ENCODE peak calls at places on chromosomes 1 and 21, in seven cellular contexts. Q, Z, X, V, C, G and P are unnamed samples. For H3K9me3 and H3K4me1, the result is how much of the 10 kb centered on the place peaks cover.

GRCh38 chr1:221442056-221442455 is 299.8 kb downstream of the DUSP10 start:
- DNase-seq in C (no peak), Q (no peak), X (no peak), V (no peak), G (no peak), Z (no peak), P (no peak)

GRCh38 chr1:93013311-93014091 is 52.2 kb upstream of the DIPK1A start:
- DNase-seq in V (no peak), C (peak), X (peak), Q (no peak), G (no peak), Z (no peak), P (no peak)

GRCh38 chr21:34020934-34021553 is 52.3 kb upstream of the MRPS6 start:
- DNase-seq in G (no peak), V (no peak), Z (no peak), X (peak), Q (no peak), C (no peak), P (no peak)

GRCh38 chr1:76793594-76793993 is 73.7 kb upstream of the ST6GALNAC5 start:
- DNase-seq in C (no peak), G (no peak), Z (no peak), X (no peak), Q (no peak), V (no peak), P (no peak)

GRCh38 chr1:22761821-22762220 is 51.2 kb downstream of the EPHB2 start:
- DNase-seq in C (no peak), Z (no peak), G (no peak), X (no peak), V (no peak), Q (no peak), P (no peak)

GRCh38 chr1:56645663-56646330 is 683 bp downstream of the PRKAA2 start:
- DNase-seq in Q (no peak), C (peak), V (no peak), Z (peak), G (no peak), X (no peak), P (no peak)

GRCh38 chr1:229714964-229715603 is 89.0 kb downstream of the URB2 start:
- DNase-seq in X (no peak), V (no peak), G (peak), Q (no peak), Z (no peak), C (peak), P (peak)

GRCh38 chr1:18820791-18821641 is 38.4 kb downstream of the TAS1R2 start:
- DNase-seq in Z (peak), X (peak), C (peak), G (peak), V (peak), Q (peak), P (peak)

GRCh38 chr1:156910309-156910782 is 10.1 kb upstream of the LRRC71 start:
- DNase-seq in C (peak), X (no peak), G (no peak), V (no peak), Q (no peak), Z (no peak), P (no peak)

GRCh38 chr1:197096137-197096536 is 29.1 kb upstream of the F13B start:
- DNase-seq in X (no peak), V (no peak), Q (no peak), G (no peak), Z (no peak), C (no peak), P (no peak)

GRCh38 chr21:37797403-37797802 is 118.9 kb downstream of the KCNJ6 start:
- DNase-seq in G (no peak), C (no peak), Z (no peak), V (no peak), Q (no peak), X (no peak), P (no peak)

GRCh38 chr1:61070054-61070453 is 12.3 kb upstream of the NFIA start:
- DNase-seq in Q (no peak), X (no peak), G (no peak), Z (no peak), V (no peak), C (no peak), P (no peak)

GRCh38 chr1:224804220-224804619 is 125.3 kb upstream of the DNAH14 start:
- DNase-seq in X (no peak), Q (no peak), Z (no peak), V (no peak), C (no peak), G (no peak), P (no peak)

GRCh38 chr1:4118746-4119515 is 218.9 kb upstream of the C1orf174 start:
- DNase-seq in G (peak), Z (no peak), C (no peak), X (no peak), Q (no peak), V (peak), P (no peak)

GRCh38 chr21:21952566-21952965 is 954.4 kb downstream of the NCAM2 start:
- DNase-seq in C (no peak), G (no peak), Q (no peak), Z (no peak), X (no peak), V (no peak), P (no peak)

GRCh38 chr1:51433269-51433971 is 85.6 kb downstream of the EPS15 start:
- DNase-seq in Z (no peak), Q (no peak), G (no peak), V (no peak), C (peak), X (no peak), P (no peak)

GRCh38 chr1:67372136-67372535 is 58.1 kb downstream of the SERBP1 start:
- DNase-seq in X (peak), C (no peak), Q (no peak), V (no peak), Z (peak), G (no peak), P (no peak)

GRCh38 chr1:165862448-165862847 is 35.0 kb downstream of the UCK2 start:
- DNase-seq in Z (no peak), G (no peak), C (no peak), Q (no peak), X (no peak), V (no peak), P (peak)

GRCh38 chr1:79716481-79716880 is 710.0 kb upstream of the ADGRL4 start:
- DNase-seq in Z (peak), C (peak), X (peak), G (no peak), Q (no peak), V (no peak), P (no peak)

GRCh38 chr1:18592368-18592767 is 38.3 kb upstream of the PAX7 start:
- DNase-seq in Z (no peak), G (no peak), C (no peak), X (no peak), V (no peak), Q (no peak), P (no peak)

GRCh38 chr1:117663156-117663902 is 57.5 kb downstream of the TENT5C start:
- DNase-seq in C (no peak), V (no peak), X (no peak), G (no peak), Z (no peak), Q (no peak), P (no peak)

GRCh38 chr1:24091971-24092482 is 19.9 kb downstream of the MYOM3 start:
- DNase-seq in Z (no peak), C (no peak), Q (no peak), G (no peak), X (no peak), V (no peak), P (no peak)

GRCh38 chr1:151859814-151860405 is 6.4 kb upstream of the THEM5 start:
- DNase-seq in V (no peak), Q (peak), X (no peak), C (no peak), G (no peak), Z (no peak), P (no peak)

GRCh38 chr1:36387141-36387949 is 1.6 kb upstream of the STK40 start:
- DNase-seq in G (no peak), X (peak), Z (peak), C (no peak), Q (peak), V (no peak), P (no peak)

GRCh38 chr1:1783320-1783719 is 5.0 kb upstream of the NADK start:
- DNase-seq in Q (no peak), Z (no peak), C (no peak), X (no peak), V (no peak), G (no peak), P (no peak)

GRCh38 chr1:245797592-245798366 is 643.0 kb downstream of the KIF26B start:
- DNase-seq in C (peak), Z (no peak), V (no peak), G (no peak), X (peak), Q (no peak), P (no peak)

GRCh38 chr1:162088281-162088969 is 18.9 kb downstream of the NOS1AP start:
- DNase-seq in Q (no peak), X (no peak), G (no peak), Z (peak), C (peak), V (no peak), P (no peak)

GRCh38 chr1:222817529-222817928 is 2.7 kb downstream of the DISP1 start:
- DNase-seq in V (no peak), X (peak), Q (no peak), C (peak), Z (peak), G (no peak), P (no peak)

GRCh38 chr1:104291156-104291555 is 541.5 kb downstream of the AMY1C start:
- DNase-seq in C (no peak), V (no peak), G (no peak), X (no peak), Z (no peak), Q (no peak), P (no peak)

DNA sequence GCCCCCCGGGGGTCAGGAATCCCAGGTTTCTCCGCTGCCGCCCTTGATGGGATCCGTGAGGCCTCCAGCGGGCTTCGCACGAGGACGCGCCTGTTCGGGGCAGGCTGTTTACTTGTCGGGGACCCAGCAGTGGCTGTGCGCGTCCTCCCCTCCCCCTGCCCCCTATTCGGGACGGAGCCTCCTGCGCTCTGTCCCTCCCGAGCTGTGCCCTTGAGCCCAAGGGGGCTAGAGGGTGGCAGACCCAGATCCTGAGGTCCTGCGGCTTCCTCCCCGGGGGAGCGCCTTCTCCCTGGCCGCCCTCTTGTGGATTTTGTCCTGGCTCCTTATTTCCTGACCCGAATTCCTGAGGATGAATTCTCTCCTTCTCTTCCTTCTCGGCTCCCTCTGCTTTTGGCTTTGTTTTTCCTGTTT is 38.4 kb downstream of the PIK3CD start:
- DNase-seq in X (no peak), V (no peak), C (no peak), G (peak), Z (no peak), Q (no peak), P (peak)
- TF ChIP-seq CTCF in X (no peak), V (peak), C (no peak), G (no peak), Z (peak), Q (no peak), P (no peak)

DNA sequence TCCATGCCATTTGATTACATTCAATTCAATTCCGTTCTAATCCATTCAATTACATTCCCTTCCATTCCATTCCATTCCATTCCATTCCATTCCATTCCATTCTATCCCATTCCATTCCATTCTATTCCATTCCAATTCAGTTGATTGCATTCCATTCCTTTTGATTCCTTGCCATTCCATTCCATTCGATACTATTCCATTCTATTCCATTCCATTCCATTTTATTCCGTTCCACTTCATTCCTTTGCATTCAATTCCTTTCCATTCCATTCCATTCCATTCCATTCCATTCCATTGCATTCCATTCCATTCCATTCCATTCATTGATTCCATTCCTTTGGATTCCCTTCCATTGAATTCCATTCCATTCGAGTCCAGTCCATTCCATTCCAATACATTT is 2574.0 kb upstream of the TPTE start:
- DNase-seq in V (no peak), Z (no peak), G (no peak), C (no peak), X (no peak), Q (no peak), P (no peak)
- H3K9me3 ChIP-seq in V (under half), Z (under half), G (half or more), C (half or more), X (half or more), Q (half or more), P (under half)

DNA sequence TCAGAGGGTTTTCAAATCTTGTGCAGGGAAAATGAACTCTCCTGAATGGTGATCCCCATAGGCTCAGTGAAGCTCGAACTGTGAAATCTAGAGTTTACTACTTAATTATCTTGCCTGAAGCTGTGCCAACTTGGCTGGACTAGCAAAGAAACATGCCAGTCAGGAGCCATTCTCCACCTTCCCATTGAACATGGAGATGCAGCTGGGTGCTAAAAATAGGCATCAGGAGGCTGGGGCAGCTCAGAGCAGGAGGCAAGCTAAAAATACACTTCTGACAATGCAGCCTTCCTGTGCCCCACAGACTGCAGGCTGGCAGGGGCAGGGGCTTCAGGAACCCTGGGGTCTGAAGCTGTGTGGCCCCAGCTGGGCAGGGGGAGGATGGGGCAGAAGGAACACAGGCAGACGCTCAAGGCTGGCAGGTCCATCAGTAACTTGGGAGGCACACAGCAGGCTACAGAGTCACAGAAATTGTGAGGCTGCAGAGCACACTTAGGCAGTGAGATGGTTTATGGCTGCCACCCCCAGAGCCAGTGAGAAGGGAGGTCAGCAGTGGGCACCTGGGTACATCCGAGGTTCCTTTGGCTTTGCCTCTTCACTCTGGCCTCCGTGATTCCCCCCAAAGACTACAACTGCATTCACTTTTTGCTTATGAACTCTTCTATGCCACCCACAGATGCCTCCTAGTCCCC is 155.4 kb upstream of the KCND3 start:
- DNase-seq in C (no peak), X (no peak), Z (no peak), G (no peak), Q (no peak), V (no peak), P (no peak)
- H3K4me1 ChIP-seq in C (under half), X (under half), Z (under half), G (under half), Q (under half), V (under half), P (under half)

DNA sequence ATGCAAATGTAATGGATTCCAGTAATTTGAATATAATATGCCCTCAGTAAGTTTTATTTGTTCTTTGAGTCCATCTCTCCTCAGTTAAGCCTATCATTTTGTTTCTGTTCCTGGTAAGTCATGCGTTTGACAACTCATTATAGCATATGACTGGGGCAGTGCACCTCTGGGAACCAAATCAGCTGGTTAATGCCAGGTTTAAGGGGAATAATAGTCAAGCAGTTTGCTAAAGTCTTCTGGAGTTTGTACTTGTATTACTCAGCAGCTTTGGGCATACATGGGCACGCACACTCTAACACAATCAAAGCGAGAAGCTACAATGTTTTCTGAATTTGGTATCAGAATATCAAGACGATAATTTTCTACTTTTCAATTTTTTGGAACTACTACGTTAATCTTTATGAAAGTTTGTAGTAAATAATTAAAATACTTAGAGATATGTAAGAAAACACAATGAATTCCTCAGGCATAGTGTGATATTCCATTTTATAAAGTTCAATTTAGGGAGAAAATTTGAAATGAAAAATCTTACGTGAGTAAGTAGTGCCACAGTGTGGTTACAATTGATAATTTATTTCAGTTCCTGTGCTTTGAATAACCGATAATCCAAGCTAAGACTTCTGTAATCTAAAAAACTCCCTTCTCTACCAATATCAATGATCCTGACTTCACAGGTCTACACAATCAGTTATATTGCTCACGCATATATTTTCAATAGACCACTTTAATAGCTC is 43.8 kb upstream of the KCTD3 start:
- DNase-seq in G (no peak), Z (peak), Q (no peak), V (no peak), C (peak), X (peak), P (no peak)
- TF ChIP-seq CTCF in G (peak), Z (peak), Q (no peak), V (peak), C (peak), X (peak), P (no peak)

GRCh38 chr1:172566196-172566997 is 33.4 kb downstream of the SUCO start:
- DNase-seq in Z (no peak), C (no peak), Q (no peak), X (no peak), G (no peak), V (no peak), P (no peak)
- H3K9me3 ChIP-seq in Z (under half), C (under half), Q (under half), X (under half), G (under half), V (under half), P (under half)

GRCh38 chr1:5856246-5856815 is 135.9 kb downstream of the NPHP4 start:
- DNase-seq in Q (no peak), X (peak), Z (no peak), C (peak), G (no peak), V (no peak), P (no peak)

GRCh38 chr1:5857508-5858090 is 134.6 kb downstream of the NPHP4 start:
- DNase-seq in V (no peak), X (no peak), G (no peak), Z (no peak), Q (no peak), C (no peak), P (no peak)

GRCh38 chr1:5857011-5857410 is 135.2 kb downstream of the NPHP4 start:
- DNase-seq in X (no peak), G (no peak), Z (no peak), Q (no peak), C (no peak), V (no peak), P (no peak)

GRCh38 chr1:5855196-5855897 is 136.9 kb downstream of the NPHP4 start:
- DNase-seq in G (no peak), X (no peak), C (no peak), V (no peak), Q (no peak), Z (no peak), P (no peak)

GRCh38 chr1:5854754-5855153 is 137.5 kb downstream of the NPHP4 start:
- DNase-seq in V (no peak), Z (no peak), C (no peak), G (no peak), X (no peak), Q (no peak), P (no peak)
- H3K4me1 ChIP-seq in V (under half), Z (under half), C (under half), G (under half), X (under half), Q (under half), P (under half)

DNA sequence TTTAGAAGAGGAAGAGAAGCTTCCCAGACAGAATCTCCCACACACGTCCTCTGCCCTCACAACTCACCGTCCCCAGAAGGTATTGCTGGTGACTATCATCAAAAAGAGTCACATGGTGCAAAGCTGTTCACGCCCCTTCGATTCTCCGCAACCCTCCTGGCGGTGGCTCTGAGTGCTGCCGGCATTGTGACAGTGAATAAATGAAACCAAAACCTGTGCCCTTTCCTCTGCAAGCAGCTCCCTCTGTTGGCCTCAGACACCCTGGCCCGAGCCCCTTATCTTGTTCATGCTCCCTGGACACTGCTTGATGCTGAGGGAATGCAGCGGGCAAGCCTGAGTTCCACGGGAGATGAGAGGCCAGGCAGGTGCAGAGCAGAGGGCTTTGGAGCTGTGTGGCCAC is 510.3 kb downstream of the NPHP4 start:
- DNase-seq in G (no peak), Q (no peak), V (no peak), C (peak), X (no peak), Z (no peak), P (peak)
- TF ChIP-seq CTCF in G (no peak), Q (no peak), V (no peak), C (peak), X (no peak), Z (no peak), P (no peak)

DNA sequence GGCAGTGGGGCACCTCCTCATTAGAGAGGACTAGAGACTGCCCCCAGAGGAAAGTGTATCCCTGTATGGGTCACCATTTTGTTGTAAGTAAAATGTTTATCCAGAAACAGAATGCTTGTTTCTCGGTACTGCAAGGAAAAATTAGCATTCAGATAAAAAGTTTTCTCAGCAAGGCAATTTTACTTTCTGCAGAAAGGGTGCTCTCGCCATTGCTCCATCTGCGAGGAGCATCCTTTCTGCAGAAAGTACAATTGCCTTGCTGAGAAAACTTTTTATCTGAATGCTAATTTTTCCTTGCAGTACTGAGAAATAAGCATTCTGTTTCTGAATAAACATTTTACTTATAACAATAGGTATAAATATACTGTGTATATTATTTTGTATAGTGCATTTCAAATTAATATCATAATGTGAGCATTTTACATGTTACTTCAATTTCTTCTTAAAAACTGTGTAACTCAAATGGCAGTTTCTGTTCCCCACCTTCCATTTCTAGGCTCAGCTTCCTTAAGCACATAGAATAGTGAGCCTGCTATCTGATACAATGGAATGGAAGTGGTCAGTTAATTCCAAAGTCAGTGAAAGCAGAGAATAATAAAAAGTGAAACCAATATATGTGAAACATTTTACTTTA is 76.5 kb upstream of the DESI2 start:
- DNase-seq in C (peak), G (no peak), V (no peak), Q (no peak), Z (no peak), X (no peak), P (no peak)
- H3K9me3 ChIP-seq in C (half or more), G (half or more), V (under half), Q (half or more), Z (under half), X (under half), P (under half)